ENCODE peak calls at places on chromosomes 2 and 18, in eight cellular contexts. One of them, this sample, is unnamed.

GRCh38 chr2:60496475-60496874 is 57.0 kb downstream of the BCL11A start:
- DNase-seq in mesenteric fat pad: no peak
- DNase-seq in GM23248: no peak
- DNase-seq in T-helper 2 cell treated with Interferon-gamma antibody and Interleukin-4, amounts not matched to agents 5 μg/mL and 100 μg/mL, for 36 hours: no peak
- DNase-seq in NCI-H1092 treated with DMSO at 0.1 percent for 48 hours: no peak
- DNase-seq in AG04450: no peak
- DNase-seq in frontal cortex: no peak
- DNase-seq in HuH-7: no peak
- DNase-seq in this sample: no peak

GRCh38 chr2:178109813-178110212 is 2.4 kb upstream of the RBM45 start:
- DNase-seq in mesenteric fat pad: no peak
- DNase-seq in GM23248: peak
- DNase-seq in T-helper 2 cell treated with Interferon-gamma antibody and Interleukin-4, amounts not matched to agents 5 μg/mL and 100 μg/mL, for 36 hours: no peak
- DNase-seq in NCI-H1092 treated with DMSO at 0.1 percent for 48 hours: peak
- DNase-seq in AG04450: no peak
- DNase-seq in frontal cortex: peak
- DNase-seq in HuH-7: peak
- DNase-seq in this sample: peak

GRCh38 chr2:219997341-219997851 is 370.0 kb downstream of the SLC4A3 start:
- DNase-seq in mesenteric fat pad: no peak
- DNase-seq in GM23248: peak
- DNase-seq in T-helper 2 cell treated with Interferon-gamma antibody and Interleukin-4, amounts not matched to agents 5 μg/mL and 100 μg/mL, for 36 hours: no peak
- DNase-seq in NCI-H1092 treated with DMSO at 0.1 percent for 48 hours: no peak
- DNase-seq in AG04450: no peak
- DNase-seq in frontal cortex: no peak
- DNase-seq in HuH-7: peak
- DNase-seq in this sample: peak

GRCh38 chr2:113212245-113213060 is 38.7 kb downstream of the PSD4 start:
- DNase-seq in mesenteric fat pad: no peak
- DNase-seq in GM23248: no peak
- DNase-seq in T-helper 2 cell treated with Interferon-gamma antibody and Interleukin-4, amounts not matched to agents 5 μg/mL and 100 μg/mL, for 36 hours: no peak
- DNase-seq in NCI-H1092 treated with DMSO at 0.1 percent for 48 hours: peak
- DNase-seq in AG04450: no peak
- DNase-seq in frontal cortex: no peak
- DNase-seq in HuH-7: no peak
- DNase-seq in this sample: no peak

GRCh38 chr2:238169021-238169707 is 10.4 kb downstream of the ERFE start:
- DNase-seq in mesenteric fat pad: peak
- DNase-seq in GM23248: peak
- DNase-seq in T-helper 2 cell treated with Interferon-gamma antibody and Interleukin-4, amounts not matched to agents 5 μg/mL and 100 μg/mL, for 36 hours: no peak
- DNase-seq in NCI-H1092 treated with DMSO at 0.1 percent for 48 hours: no peak
- DNase-seq in AG04450: peak
- DNase-seq in frontal cortex: peak
- DNase-seq in HuH-7: no peak
- DNase-seq in this sample: peak

GRCh38 chr18:48409591-48410094 is 460 bp upstream of the ZBTB7C start:
- DNase-seq in mesenteric fat pad: no peak
- DNase-seq in GM23248: peak
- DNase-seq in T-helper 2 cell treated with Interferon-gamma antibody and Interleukin-4, amounts not matched to agents 5 μg/mL and 100 μg/mL, for 36 hours: peak
- DNase-seq in NCI-H1092 treated with DMSO at 0.1 percent for 48 hours: peak
- DNase-seq in AG04450: no peak
- DNase-seq in frontal cortex: peak
- DNase-seq in HuH-7: peak
- DNase-seq in this sample: peak

GRCh38 chr2:37645363-37645762 is 26.1 kb downstream of the CDC42EP3 start:
- DNase-seq in mesenteric fat pad: no peak
- DNase-seq in GM23248: peak
- DNase-seq in T-helper 2 cell treated with Interferon-gamma antibody and Interleukin-4, amounts not matched to agents 5 μg/mL and 100 μg/mL, for 36 hours: no peak
- DNase-seq in NCI-H1092 treated with DMSO at 0.1 percent for 48 hours: no peak
- DNase-seq in AG04450: no peak
- DNase-seq in frontal cortex: no peak
- DNase-seq in HuH-7: no peak
- DNase-seq in this sample: peak

GRCh38 chr18:22088976-22089375 is 80.4 kb upstream of the GATA6 start:
- DNase-seq in mesenteric fat pad: no peak
- DNase-seq in GM23248: no peak
- DNase-seq in T-helper 2 cell treated with Interferon-gamma antibody and Interleukin-4, amounts not matched to agents 5 μg/mL and 100 μg/mL, for 36 hours: no peak
- DNase-seq in NCI-H1092 treated with DMSO at 0.1 percent for 48 hours: no peak
- DNase-seq in AG04450: no peak
- DNase-seq in frontal cortex: no peak
- DNase-seq in HuH-7: no peak
- DNase-seq in this sample: no peak

GRCh38 chr2:46569061-46569560 is 89.7 kb downstream of the TMEM247 start:
- DNase-seq in mesenteric fat pad: no peak
- DNase-seq in GM23248: no peak
- DNase-seq in T-helper 2 cell treated with Interferon-gamma antibody and Interleukin-4, amounts not matched to agents 5 μg/mL and 100 μg/mL, for 36 hours: no peak
- DNase-seq in NCI-H1092 treated with DMSO at 0.1 percent for 48 hours: no peak
- DNase-seq in AG04450: no peak
- DNase-seq in frontal cortex: no peak
- DNase-seq in HuH-7: no peak
- DNase-seq in this sample: no peak

GRCh38 chr2:1829831-1830230 is 85.5 kb upstream of the PXDN start:
- DNase-seq in mesenteric fat pad: no peak
- DNase-seq in GM23248: no peak
- DNase-seq in T-helper 2 cell treated with Interferon-gamma antibody and Interleukin-4, amounts not matched to agents 5 μg/mL and 100 μg/mL, for 36 hours: no peak
- DNase-seq in NCI-H1092 treated with DMSO at 0.1 percent for 48 hours: no peak
- DNase-seq in AG04450: no peak
- DNase-seq in frontal cortex: no peak
- DNase-seq in HuH-7: no peak
- DNase-seq in this sample: no peak

GRCh38 chr2:9753665-9754531 is 89.4 kb upstream of the TAF1B start:
- DNase-seq in mesenteric fat pad: no peak
- DNase-seq in GM23248: no peak
- DNase-seq in T-helper 2 cell treated with Interferon-gamma antibody and Interleukin-4, amounts not matched to agents 5 μg/mL and 100 μg/mL, for 36 hours: peak
- DNase-seq in NCI-H1092 treated with DMSO at 0.1 percent for 48 hours: no peak
- DNase-seq in AG04450: no peak
- DNase-seq in frontal cortex: no peak
- DNase-seq in HuH-7: no peak
- DNase-seq in this sample: no peak

GRCh38 chr18:62759704-62760402 is 44.5 kb downstream of the PHLPP1 start:
- DNase-seq in mesenteric fat pad: no peak
- DNase-seq in GM23248: peak
- DNase-seq in T-helper 2 cell treated with Interferon-gamma antibody and Interleukin-4, amounts not matched to agents 5 μg/mL and 100 μg/mL, for 36 hours: no peak
- DNase-seq in NCI-H1092 treated with DMSO at 0.1 percent for 48 hours: no peak
- DNase-seq in AG04450: no peak
- DNase-seq in frontal cortex: no peak
- DNase-seq in HuH-7: no peak
- DNase-seq in this sample: peak

GRCh38 chr2:152445791-152446201 is 110.8 kb downstream of the FMNL2 start:
- DNase-seq in mesenteric fat pad: no peak
- DNase-seq in GM23248: peak
- DNase-seq in T-helper 2 cell treated with Interferon-gamma antibody and Interleukin-4, amounts not matched to agents 5 μg/mL and 100 μg/mL, for 36 hours: peak
- DNase-seq in NCI-H1092 treated with DMSO at 0.1 percent for 48 hours: no peak
- DNase-seq in AG04450: peak
- DNase-seq in frontal cortex: no peak
- DNase-seq in HuH-7: no peak
- DNase-seq in this sample: peak

GRCh38 chr2:96470636-96471035 is 34.5 kb downstream of the NEURL3 start:
- DNase-seq in mesenteric fat pad: no peak
- DNase-seq in GM23248: peak
- DNase-seq in T-helper 2 cell treated with Interferon-gamma antibody and Interleukin-4, amounts not matched to agents 5 μg/mL and 100 μg/mL, for 36 hours: peak
- DNase-seq in NCI-H1092 treated with DMSO at 0.1 percent for 48 hours: no peak
- DNase-seq in AG04450: no peak
- DNase-seq in frontal cortex: no peak
- DNase-seq in HuH-7: no peak
- DNase-seq in this sample: peak

GRCh38 chr18:36469471-36469870 is 172.0 kb downstream of the FHOD3 start:
- DNase-seq in mesenteric fat pad: no peak
- DNase-seq in GM23248: no peak
- DNase-seq in T-helper 2 cell treated with Interferon-gamma antibody and Interleukin-4, amounts not matched to agents 5 μg/mL and 100 μg/mL, for 36 hours: no peak
- DNase-seq in NCI-H1092 treated with DMSO at 0.1 percent for 48 hours: no peak
- DNase-seq in AG04450: no peak
- DNase-seq in frontal cortex: no peak
- DNase-seq in HuH-7: no peak
- DNase-seq in this sample: no peak

GRCh38 chr2:42910657-42911405 is 118.4 kb upstream of the HAAO start:
- DNase-seq in mesenteric fat pad: peak
- DNase-seq in GM23248: no peak
- DNase-seq in T-helper 2 cell treated with Interferon-gamma antibody and Interleukin-4, amounts not matched to agents 5 μg/mL and 100 μg/mL, for 36 hours: no peak
- DNase-seq in NCI-H1092 treated with DMSO at 0.1 percent for 48 hours: no peak
- DNase-seq in AG04450: no peak
- DNase-seq in frontal cortex: no peak
- DNase-seq in HuH-7: no peak
- DNase-seq in this sample: no peak

GRCh38 chr2:233422050-233422639 is 67.9 kb downstream of the DGKD start:
- DNase-seq in mesenteric fat pad: peak
- DNase-seq in GM23248: no peak
- DNase-seq in T-helper 2 cell treated with Interferon-gamma antibody and Interleukin-4, amounts not matched to agents 5 μg/mL and 100 μg/mL, for 36 hours: peak
- DNase-seq in NCI-H1092 treated with DMSO at 0.1 percent for 48 hours: no peak
- DNase-seq in AG04450: no peak
- DNase-seq in frontal cortex: no peak
- DNase-seq in HuH-7: no peak
- DNase-seq in this sample: no peak

GRCh38 chr18:23881778-23882177 is 132.8 kb upstream of the TTC39C start:
- DNase-seq in mesenteric fat pad: no peak
- DNase-seq in GM23248: no peak
- DNase-seq in T-helper 2 cell treated with Interferon-gamma antibody and Interleukin-4, amounts not matched to agents 5 μg/mL and 100 μg/mL, for 36 hours: no peak
- DNase-seq in NCI-H1092 treated with DMSO at 0.1 percent for 48 hours: peak
- DNase-seq in AG04450: no peak
- DNase-seq in frontal cortex: no peak
- DNase-seq in HuH-7: no peak
- DNase-seq in this sample: no peak

GRCh38 chr2:71455741-71456569 is 2.6 kb downstream of the DYSF start:
- DNase-seq in mesenteric fat pad: no peak
- DNase-seq in GM23248: no peak
- DNase-seq in T-helper 2 cell treated with Interferon-gamma antibody and Interleukin-4, amounts not matched to agents 5 μg/mL and 100 μg/mL, for 36 hours: no peak
- DNase-seq in NCI-H1092 treated with DMSO at 0.1 percent for 48 hours: no peak
- DNase-seq in AG04450: no peak
- DNase-seq in frontal cortex: no peak
- DNase-seq in HuH-7: no peak
- DNase-seq in this sample: no peak

GRCh38 chr2:113894156-113894743 is 4.4 kb downstream of the ACTR3 start:
- DNase-seq in mesenteric fat pad: no peak
- DNase-seq in GM23248: peak
- DNase-seq in T-helper 2 cell treated with Interferon-gamma antibody and Interleukin-4, amounts not matched to agents 5 μg/mL and 100 μg/mL, for 36 hours: no peak
- DNase-seq in NCI-H1092 treated with DMSO at 0.1 percent for 48 hours: no peak
- DNase-seq in AG04450: peak
- DNase-seq in frontal cortex: no peak
- DNase-seq in HuH-7: peak
- DNase-seq in this sample: peak

GRCh38 chr2:221075203-221075602 is 496.9 kb downstream of the EPHA4 start:
- DNase-seq in mesenteric fat pad: no peak
- DNase-seq in GM23248: peak
- DNase-seq in T-helper 2 cell treated with Interferon-gamma antibody and Interleukin-4, amounts not matched to agents 5 μg/mL and 100 μg/mL, for 36 hours: no peak
- DNase-seq in NCI-H1092 treated with DMSO at 0.1 percent for 48 hours: no peak
- DNase-seq in AG04450: peak
- DNase-seq in frontal cortex: no peak
- DNase-seq in HuH-7: no peak
- DNase-seq in this sample: peak

GRCh38 chr2:64602436-64602835 is 51.3 kb downstream of the SERTAD2 start:
- DNase-seq in mesenteric fat pad: peak
- DNase-seq in GM23248: no peak
- DNase-seq in T-helper 2 cell treated with Interferon-gamma antibody and Interleukin-4, amounts not matched to agents 5 μg/mL and 100 μg/mL, for 36 hours: no peak
- DNase-seq in NCI-H1092 treated with DMSO at 0.1 percent for 48 hours: no peak
- DNase-seq in AG04450: no peak
- DNase-seq in frontal cortex: no peak
- DNase-seq in HuH-7: no peak
- DNase-seq in this sample: no peak

GRCh38 chr2:26455801-26456700 is 21.9 kb downstream of the OTOF start:
- DNase-seq in mesenteric fat pad: peak
- DNase-seq in GM23248: no peak
- DNase-seq in T-helper 2 cell treated with Interferon-gamma antibody and Interleukin-4, amounts not matched to agents 5 μg/mL and 100 μg/mL, for 36 hours: no peak
- DNase-seq in NCI-H1092 treated with DMSO at 0.1 percent for 48 hours: no peak
- DNase-seq in AG04450: no peak
- DNase-seq in frontal cortex: no peak
- DNase-seq in HuH-7: no peak
- DNase-seq in this sample: no peak

GRCh38 chr2:101957036-101957435 is 34.7 kb upstream of the IL1R2 start:
- DNase-seq in mesenteric fat pad: no peak
- DNase-seq in GM23248: no peak
- DNase-seq in T-helper 2 cell treated with Interferon-gamma antibody and Interleukin-4, amounts not matched to agents 5 μg/mL and 100 μg/mL, for 36 hours: no peak
- DNase-seq in NCI-H1092 treated with DMSO at 0.1 percent for 48 hours: no peak
- DNase-seq in AG04450: no peak
- DNase-seq in frontal cortex: no peak
- DNase-seq in HuH-7: no peak
- DNase-seq in this sample: no peak

GRCh38 chr2:30410217-30410616 is 36.8 kb upstream of the LCLAT1 start:
- DNase-seq in mesenteric fat pad: no peak
- DNase-seq in GM23248: peak
- DNase-seq in T-helper 2 cell treated with Interferon-gamma antibody and Interleukin-4, amounts not matched to agents 5 μg/mL and 100 μg/mL, for 36 hours: peak
- DNase-seq in NCI-H1092 treated with DMSO at 0.1 percent for 48 hours: no peak
- DNase-seq in AG04450: no peak
- DNase-seq in frontal cortex: no peak
- DNase-seq in HuH-7: no peak
- DNase-seq in this sample: peak

GRCh38 chr2:112485849-112486248 is 3.9 kb downstream of the TTL start:
- DNase-seq in mesenteric fat pad: no peak
- DNase-seq in GM23248: no peak
- DNase-seq in T-helper 2 cell treated with Interferon-gamma antibody and Interleukin-4, amounts not matched to agents 5 μg/mL and 100 μg/mL, for 36 hours: no peak
- DNase-seq in NCI-H1092 treated with DMSO at 0.1 percent for 48 hours: no peak
- DNase-seq in AG04450: no peak
- DNase-seq in frontal cortex: no peak
- DNase-seq in HuH-7: no peak
- DNase-seq in this sample: no peak

GRCh38 chr2:88950010-88950409 is 258.5 kb downstream of the RPIA start:
- DNase-seq in mesenteric fat pad: no peak
- DNase-seq in GM23248: peak
- DNase-seq in T-helper 2 cell treated with Interferon-gamma antibody and Interleukin-4, amounts not matched to agents 5 μg/mL and 100 μg/mL, for 36 hours: no peak
- DNase-seq in NCI-H1092 treated with DMSO at 0.1 percent for 48 hours: no peak
- DNase-seq in AG04450: no peak
- DNase-seq in frontal cortex: no peak
- DNase-seq in HuH-7: no peak
- DNase-seq in this sample: no peak

GRCh38 chr2:172094319-172095145 is 8.2 kb downstream of the DLX2 start:
- DNase-seq in mesenteric fat pad: no peak
- DNase-seq in GM23248: peak
- DNase-seq in T-helper 2 cell treated with Interferon-gamma antibody and Interleukin-4, amounts not matched to agents 5 μg/mL and 100 μg/mL, for 36 hours: no peak
- DNase-seq in NCI-H1092 treated with DMSO at 0.1 percent for 48 hours: peak
- DNase-seq in AG04450: no peak
- DNase-seq in frontal cortex: peak
- DNase-seq in HuH-7: peak
- DNase-seq in this sample: peak

GRCh38 chr18:66457245-66457644 is 146.6 kb downstream of the CDH19 start:
- DNase-seq in mesenteric fat pad: no peak
- DNase-seq in GM23248: no peak
- DNase-seq in T-helper 2 cell treated with Interferon-gamma antibody and Interleukin-4, amounts not matched to agents 5 μg/mL and 100 μg/mL, for 36 hours: no peak
- DNase-seq in NCI-H1092 treated with DMSO at 0.1 percent for 48 hours: no peak
- DNase-seq in AG04450: no peak
- DNase-seq in frontal cortex: no peak
- DNase-seq in HuH-7: no peak
- DNase-seq in this sample: no peak

GRCh38 chr2:30666307-30666874 is 140.9 kb downstream of the CAPN13 start:
- DNase-seq in mesenteric fat pad: no peak
- DNase-seq in GM23248: peak
- DNase-seq in T-helper 2 cell treated with Interferon-gamma antibody and Interleukin-4, amounts not matched to agents 5 μg/mL and 100 μg/mL, for 36 hours: no peak
- DNase-seq in NCI-H1092 treated with DMSO at 0.1 percent for 48 hours: no peak
- DNase-seq in AG04450: peak
- DNase-seq in frontal cortex: no peak
- DNase-seq in HuH-7: no peak
- DNase-seq in this sample: peak

GRCh38 chr2:215793747-215794595 is 219.4 kb downstream of the MREG start:
- DNase-seq in mesenteric fat pad: no peak
- DNase-seq in GM23248: peak
- DNase-seq in T-helper 2 cell treated with Interferon-gamma antibody and Interleukin-4, amounts not matched to agents 5 μg/mL and 100 μg/mL, for 36 hours: peak
- DNase-seq in NCI-H1092 treated with DMSO at 0.1 percent for 48 hours: no peak
- DNase-seq in AG04450: peak
- DNase-seq in frontal cortex: no peak
- DNase-seq in HuH-7: peak
- DNase-seq in this sample: peak

GRCh38 chr2:64754587-64754986 is 100.9 kb upstream of the SERTAD2 start:
- DNase-seq in mesenteric fat pad: no peak
- DNase-seq in GM23248: no peak
- DNase-seq in T-helper 2 cell treated with Interferon-gamma antibody and Interleukin-4, amounts not matched to agents 5 μg/mL and 100 μg/mL, for 36 hours: no peak
- DNase-seq in NCI-H1092 treated with DMSO at 0.1 percent for 48 hours: no peak
- DNase-seq in AG04450: no peak
- DNase-seq in frontal cortex: no peak
- DNase-seq in HuH-7: no peak
- DNase-seq in this sample: no peak

GRCh38 chr2:188050716-188051115 is 241.0 kb upstream of the GULP1 start:
- DNase-seq in mesenteric fat pad: no peak
- DNase-seq in GM23248: peak
- DNase-seq in T-helper 2 cell treated with Interferon-gamma antibody and Interleukin-4, amounts not matched to agents 5 μg/mL and 100 μg/mL, for 36 hours: no peak
- DNase-seq in NCI-H1092 treated with DMSO at 0.1 percent for 48 hours: no peak
- DNase-seq in AG04450: no peak
- DNase-seq in frontal cortex: no peak
- DNase-seq in HuH-7: no peak
- DNase-seq in this sample: no peak

GRCh38 chr2:67255933-67256615 is 141.1 kb upstream of the ETAA1 start:
- DNase-seq in mesenteric fat pad: no peak
- DNase-seq in GM23248: peak
- DNase-seq in T-helper 2 cell treated with Interferon-gamma antibody and Interleukin-4, amounts not matched to agents 5 μg/mL and 100 μg/mL, for 36 hours: no peak
- DNase-seq in NCI-H1092 treated with DMSO at 0.1 percent for 48 hours: no peak
- DNase-seq in AG04450: peak
- DNase-seq in frontal cortex: no peak
- DNase-seq in HuH-7: no peak
- DNase-seq in this sample: no peak

This sample was measured in AG20443.